ENCODE peak calls at places on chromosomes 3 and 15, in seven cellular contexts. One of them, this sample, is unnamed.

GRCh38 chr3:12894629-12895028 is 53.3 kb upstream of the RPL32 start:
- DNase-seq in activated CD4-positive, alpha-beta T cell treated with anti-CD3 and anti-CD28 coated beads for 48 hours: no peak
- DNase-seq in NCI-H82: no peak
- DNase-seq in fibroblast of lung: no peak
- DNase-seq in right atrium auricular region: no peak
- DNase-seq in activated T-cell treated with anti-CD3 and anti-CD28 coated beads, Interleukin-2, amount 50 U/mL, for 48 hours: no peak
- DNase-seq in HT1080: no peak
- DNase-seq in this sample: peak

GRCh38 chr15:65618575-65619109 is 3.1 kb upstream of the SLC24A1 start:
- DNase-seq in activated CD4-positive, alpha-beta T cell treated with anti-CD3 and anti-CD28 coated beads for 48 hours: no peak
- DNase-seq in activated T-cell treated with anti-CD3 and anti-CD28 coated beads, Interleukin-2, amount 50 U/mL, for 48 hours: no peak
- DNase-seq in HT1080: no peak
- DNase-seq in fibroblast of lung: no peak
- DNase-seq in NCI-H82: no peak
- DNase-seq in right atrium auricular region: no peak
- DNase-seq in this sample: no peak

GRCh38 chr3:195187609-195188529 is 83.1 kb downstream of the XXYLT1 start:
- DNase-seq in activated T-cell treated with anti-CD3 and anti-CD28 coated beads, Interleukin-2, amount 50 U/mL, for 48 hours: no peak
- DNase-seq in fibroblast of lung: peak
- DNase-seq in right atrium auricular region: no peak
- DNase-seq in NCI-H82: no peak
- DNase-seq in activated CD4-positive, alpha-beta T cell treated with anti-CD3 and anti-CD28 coated beads for 48 hours: no peak
- DNase-seq in HT1080: peak
- DNase-seq in this sample: peak

GRCh38 chr3:10960264-10960663 is 32.3 kb upstream of the SLC6A1 start:
- DNase-seq in right atrium auricular region: no peak
- DNase-seq in NCI-H82: no peak
- DNase-seq in activated CD4-positive, alpha-beta T cell treated with anti-CD3 and anti-CD28 coated beads for 48 hours: no peak
- DNase-seq in HT1080: no peak
- DNase-seq in fibroblast of lung: no peak
- DNase-seq in activated T-cell treated with anti-CD3 and anti-CD28 coated beads, Interleukin-2, amount 50 U/mL, for 48 hours: no peak
- DNase-seq in this sample: no peak

GRCh38 chr3:188468672-188469071 is 314.7 kb downstream of the LPP start:
- DNase-seq in NCI-H82: no peak
- DNase-seq in activated T-cell treated with anti-CD3 and anti-CD28 coated beads, Interleukin-2, amount 50 U/mL, for 48 hours: no peak
- DNase-seq in HT1080: no peak
- DNase-seq in activated CD4-positive, alpha-beta T cell treated with anti-CD3 and anti-CD28 coated beads for 48 hours: no peak
- DNase-seq in right atrium auricular region: peak
- DNase-seq in fibroblast of lung: peak
- DNase-seq in this sample: no peak

GRCh38 chr3:150370129-150370602 is 37.9 kb upstream of the TSC22D2 start:
- DNase-seq in NCI-H82: peak
- DNase-seq in activated T-cell treated with anti-CD3 and anti-CD28 coated beads, Interleukin-2, amount 50 U/mL, for 48 hours: no peak
- DNase-seq in HT1080: peak
- DNase-seq in fibroblast of lung: peak
- DNase-seq in activated CD4-positive, alpha-beta T cell treated with anti-CD3 and anti-CD28 coated beads for 48 hours: no peak
- DNase-seq in right atrium auricular region: peak
- DNase-seq in this sample: peak

GRCh38 chr3:122343654-122344053 is 18.6 kb downstream of the CSTA start:
- DNase-seq in HT1080: peak
- DNase-seq in right atrium auricular region: no peak
- DNase-seq in NCI-H82: no peak
- DNase-seq in fibroblast of lung: peak
- DNase-seq in activated T-cell treated with anti-CD3 and anti-CD28 coated beads, Interleukin-2, amount 50 U/mL, for 48 hours: no peak
- DNase-seq in activated CD4-positive, alpha-beta T cell treated with anti-CD3 and anti-CD28 coated beads for 48 hours: no peak
- DNase-seq in this sample: no peak

GRCh38 chr3:108562565-108562964 is 26.7 kb downstream of the CIP2A start:
- DNase-seq in activated CD4-positive, alpha-beta T cell treated with anti-CD3 and anti-CD28 coated beads for 48 hours: no peak
- DNase-seq in activated T-cell treated with anti-CD3 and anti-CD28 coated beads, Interleukin-2, amount 50 U/mL, for 48 hours: no peak
- DNase-seq in right atrium auricular region: no peak
- DNase-seq in fibroblast of lung: no peak
- DNase-seq in HT1080: no peak
- DNase-seq in NCI-H82: no peak
- DNase-seq in this sample: no peak

GRCh38 chr15:68411276-68411675 is 20.7 kb downstream of the ITGA11 start:
- DNase-seq in HT1080: no peak
- DNase-seq in activated T-cell treated with anti-CD3 and anti-CD28 coated beads, Interleukin-2, amount 50 U/mL, for 48 hours: peak
- DNase-seq in NCI-H82: peak
- DNase-seq in right atrium auricular region: peak
- DNase-seq in activated CD4-positive, alpha-beta T cell treated with anti-CD3 and anti-CD28 coated beads for 48 hours: no peak
- DNase-seq in fibroblast of lung: no peak
- DNase-seq in this sample: no peak

GRCh38 chr3:15428539-15428938 is 1.1 kb downstream of the EAF1 start:
- DNase-seq in HT1080: peak
- DNase-seq in NCI-H82: no peak
- DNase-seq in activated T-cell treated with anti-CD3 and anti-CD28 coated beads, Interleukin-2, amount 50 U/mL, for 48 hours: peak
- DNase-seq in right atrium auricular region: no peak
- DNase-seq in fibroblast of lung: peak
- DNase-seq in activated CD4-positive, alpha-beta T cell treated with anti-CD3 and anti-CD28 coated beads for 48 hours: peak
- DNase-seq in this sample: no peak

GRCh38 chr3:37858742-37859141 is 2.9 kb upstream of the CTDSPL start:
- DNase-seq in HT1080: no peak
- DNase-seq in activated T-cell treated with anti-CD3 and anti-CD28 coated beads, Interleukin-2, amount 50 U/mL, for 48 hours: no peak
- DNase-seq in activated CD4-positive, alpha-beta T cell treated with anti-CD3 and anti-CD28 coated beads for 48 hours: no peak
- DNase-seq in fibroblast of lung: no peak
- DNase-seq in NCI-H82: no peak
- DNase-seq in right atrium auricular region: no peak
- DNase-seq in this sample: no peak

GRCh38 chr3:9409981-9410849 is 12.8 kb downstream of the SETD5 start:
- DNase-seq in fibroblast of lung: no peak
- DNase-seq in activated CD4-positive, alpha-beta T cell treated with anti-CD3 and anti-CD28 coated beads for 48 hours: no peak
- DNase-seq in NCI-H82: no peak
- DNase-seq in HT1080: no peak
- DNase-seq in right atrium auricular region: no peak
- DNase-seq in activated T-cell treated with anti-CD3 and anti-CD28 coated beads, Interleukin-2, amount 50 U/mL, for 48 hours: no peak
- DNase-seq in this sample: no peak

GRCh38 chr15:68410466-68411200 is 21.3 kb downstream of the ITGA11 start:
- DNase-seq in activated CD4-positive, alpha-beta T cell treated with anti-CD3 and anti-CD28 coated beads for 48 hours: no peak
- DNase-seq in activated T-cell treated with anti-CD3 and anti-CD28 coated beads, Interleukin-2, amount 50 U/mL, for 48 hours: peak
- DNase-seq in fibroblast of lung: no peak
- DNase-seq in NCI-H82: peak
- DNase-seq in HT1080: no peak
- DNase-seq in right atrium auricular region: peak
- DNase-seq in this sample: no peak

GRCh38 chr3:177150970-177151627 is 46.2 kb downstream of the TBL1XR1 start:
- DNase-seq in NCI-H82: no peak
- DNase-seq in right atrium auricular region: no peak
- DNase-seq in fibroblast of lung: peak
- DNase-seq in activated CD4-positive, alpha-beta T cell treated with anti-CD3 and anti-CD28 coated beads for 48 hours: peak
- DNase-seq in activated T-cell treated with anti-CD3 and anti-CD28 coated beads, Interleukin-2, amount 50 U/mL, for 48 hours: peak
- DNase-seq in HT1080: peak
- DNase-seq in this sample: peak

GRCh38 chr3:9676780-9677179 is 26.9 kb upstream of the CPNE9 start:
- DNase-seq in HT1080: peak
- DNase-seq in activated T-cell treated with anti-CD3 and anti-CD28 coated beads, Interleukin-2, amount 50 U/mL, for 48 hours: no peak
- DNase-seq in fibroblast of lung: no peak
- DNase-seq in NCI-H82: no peak
- DNase-seq in activated CD4-positive, alpha-beta T cell treated with anti-CD3 and anti-CD28 coated beads for 48 hours: no peak
- DNase-seq in right atrium auricular region: no peak
- DNase-seq in this sample: peak

GRCh38 chr15:48143856-48144255 is 23.1 kb downstream of the SLC24A5 start:
- DNase-seq in activated T-cell treated with anti-CD3 and anti-CD28 coated beads, Interleukin-2, amount 50 U/mL, for 48 hours: no peak
- DNase-seq in activated CD4-positive, alpha-beta T cell treated with anti-CD3 and anti-CD28 coated beads for 48 hours: no peak
- DNase-seq in HT1080: peak
- DNase-seq in NCI-H82: no peak
- DNase-seq in fibroblast of lung: peak
- DNase-seq in right atrium auricular region: no peak
- DNase-seq in this sample: no peak

GRCh38 chr3:123753321-123753720 is 130.8 kb downstream of the MYLK start:
- DNase-seq in activated CD4-positive, alpha-beta T cell treated with anti-CD3 and anti-CD28 coated beads for 48 hours: no peak
- DNase-seq in right atrium auricular region: no peak
- DNase-seq in HT1080: no peak
- DNase-seq in NCI-H82: no peak
- DNase-seq in fibroblast of lung: no peak
- DNase-seq in activated T-cell treated with anti-CD3 and anti-CD28 coated beads, Interleukin-2, amount 50 U/mL, for 48 hours: no peak
- DNase-seq in this sample: no peak

GRCh38 chr15:51104512-51104911 is 9.8 kb upstream of the TNFAIP8L3 start:
- DNase-seq in HT1080: no peak
- DNase-seq in NCI-H82: peak
- DNase-seq in activated T-cell treated with anti-CD3 and anti-CD28 coated beads, Interleukin-2, amount 50 U/mL, for 48 hours: no peak
- DNase-seq in activated CD4-positive, alpha-beta T cell treated with anti-CD3 and anti-CD28 coated beads for 48 hours: no peak
- DNase-seq in fibroblast of lung: peak
- DNase-seq in right atrium auricular region: peak
- DNase-seq in this sample: no peak

GRCh38 chr3:72036899-72037298 is 252.0 kb upstream of the PROK2 start:
- DNase-seq in HT1080: no peak
- DNase-seq in activated CD4-positive, alpha-beta T cell treated with anti-CD3 and anti-CD28 coated beads for 48 hours: no peak
- DNase-seq in fibroblast of lung: peak
- DNase-seq in NCI-H82: no peak
- DNase-seq in right atrium auricular region: no peak
- DNase-seq in activated T-cell treated with anti-CD3 and anti-CD28 coated beads, Interleukin-2, amount 50 U/mL, for 48 hours: no peak
- DNase-seq in this sample: no peak

GRCh38 chr15:89628301-89628700 is 27.0 kb downstream of the KIF7 start:
- DNase-seq in activated T-cell treated with anti-CD3 and anti-CD28 coated beads, Interleukin-2, amount 50 U/mL, for 48 hours: no peak
- DNase-seq in HT1080: no peak
- DNase-seq in NCI-H82: no peak
- DNase-seq in right atrium auricular region: no peak
- DNase-seq in fibroblast of lung: no peak
- DNase-seq in activated CD4-positive, alpha-beta T cell treated with anti-CD3 and anti-CD28 coated beads for 48 hours: no peak
- DNase-seq in this sample: no peak

GRCh38 chr15:81165565-81165964 is 31.1 kb upstream of the IL16 start:
- DNase-seq in right atrium auricular region: no peak
- DNase-seq in activated CD4-positive, alpha-beta T cell treated with anti-CD3 and anti-CD28 coated beads for 48 hours: no peak
- DNase-seq in fibroblast of lung: peak
- DNase-seq in HT1080: no peak
- DNase-seq in NCI-H82: no peak
- DNase-seq in activated T-cell treated with anti-CD3 and anti-CD28 coated beads, Interleukin-2, amount 50 U/mL, for 48 hours: no peak
- DNase-seq in this sample: no peak

GRCh38 chr3:39639344-39640236 is 169.8 kb upstream of the MYRIP start:
- DNase-seq in activated CD4-positive, alpha-beta T cell treated with anti-CD3 and anti-CD28 coated beads for 48 hours: peak
- DNase-seq in NCI-H82: no peak
- DNase-seq in HT1080: peak
- DNase-seq in fibroblast of lung: peak
- DNase-seq in right atrium auricular region: peak
- DNase-seq in activated T-cell treated with anti-CD3 and anti-CD28 coated beads, Interleukin-2, amount 50 U/mL, for 48 hours: peak
- DNase-seq in this sample: peak

GRCh38 chr15:44243829-44244228 is 44.7 kb upstream of the GOLM2 start:
- DNase-seq in right atrium auricular region: no peak
- DNase-seq in fibroblast of lung: no peak
- DNase-seq in HT1080: peak
- DNase-seq in activated T-cell treated with anti-CD3 and anti-CD28 coated beads, Interleukin-2, amount 50 U/mL, for 48 hours: no peak
- DNase-seq in activated CD4-positive, alpha-beta T cell treated with anti-CD3 and anti-CD28 coated beads for 48 hours: no peak
- DNase-seq in NCI-H82: no peak
- DNase-seq in this sample: no peak

GRCh38 chr3:58217209-58217811 is 6.5 kb upstream of the DNASE1L3 start:
- DNase-seq in NCI-H82: peak
- DNase-seq in activated CD4-positive, alpha-beta T cell treated with anti-CD3 and anti-CD28 coated beads for 48 hours: peak
- DNase-seq in HT1080: peak
- DNase-seq in activated T-cell treated with anti-CD3 and anti-CD28 coated beads, Interleukin-2, amount 50 U/mL, for 48 hours: peak
- DNase-seq in fibroblast of lung: peak
- DNase-seq in right atrium auricular region: peak
- DNase-seq in this sample: peak

GRCh38 chr15:33468740-33469139 is 158.0 kb downstream of the RYR3 start:
- DNase-seq in NCI-H82: no peak
- DNase-seq in HT1080: no peak
- DNase-seq in fibroblast of lung: no peak
- DNase-seq in right atrium auricular region: no peak
- DNase-seq in activated T-cell treated with anti-CD3 and anti-CD28 coated beads, Interleukin-2, amount 50 U/mL, for 48 hours: no peak
- DNase-seq in activated CD4-positive, alpha-beta T cell treated with anti-CD3 and anti-CD28 coated beads for 48 hours: no peak
- DNase-seq in this sample: no peak

This sample was measured in dermis microvascular lymphatic vessel endothelial cell.